ENCODE peak calls at places on chromosomes 6 and 20, in six cellular contexts. C, P, E, Y, T and K are unnamed samples.

GRCh38 chr6:90121982-90122381 is 174.7 kb downstream of the BACH2 start:
- DNase-seq in C (no peak), T (no peak), P (no peak), E (no peak), Y (no peak), K (no peak)

GRCh38 chr6:144346719-144347446 is 61.7 kb downstream of the UTRN start:
- DNase-seq in P (no peak), Y (no peak), C (no peak), T (no peak), E (no peak), K (no peak)

GRCh38 chr6:148044921-148045320 is 297.7 kb upstream of the SASH1 start:
- DNase-seq in Y (no peak), P (no peak), C (no peak), E (no peak), T (no peak), K (no peak)

GRCh38 chr6:132525866-132526265 is 12.2 kb upstream of the TAAR9 start:
- DNase-seq in Y (no peak), P (no peak), T (no peak), E (no peak), C (no peak), K (no peak)

GRCh38 chr20:18506744-18507143 is 996 bp upstream of the SEC23B start:
- DNase-seq in P (peak; percentile 21), C (no peak), T (no peak), Y (no peak), E (no peak), K (peak; percentile 38)

GRCh38 chr20:46898433-46898832 is 3.8 kb downstream of the EYA2 start:
- DNase-seq in C (no peak), T (no peak), E (no peak), Y (no peak), P (no peak), K (no peak)

GRCh38 chr20:25984933-25985332 is 288.3 kb upstream of the ZNF337 start:
- DNase-seq in Y (no peak), T (no peak), P (peak; percentile 23), C (no peak), E (no peak), K (no peak)

GRCh38 chr6:106417572-106418147 is 57.1 kb downstream of the CRYBG1 start:
- DNase-seq in C (no peak), E (no peak), P (no peak), Y (no peak), T (no peak), K (no peak)

GRCh38 chr6:1841131-1841530 is 231.4 kb downstream of the FOXC1 start:
- DNase-seq in E (no peak), P (no peak), C (no peak), T (no peak), Y (no peak), K (no peak)

GRCh38 chr6:138814179-138814834 is 18.4 kb downstream of the ECT2L start:
- DNase-seq in E (no peak), Y (peak; percentile 93), P (no peak), C (no peak), T (no peak), K (no peak)

GRCh38 chr6:32973934-32974333 is 5.5 kb downstream of the BRD2 start:
- DNase-seq in T (no peak), Y (no peak), E (no peak), C (peak; percentile 54), P (peak; percentile 60), K (peak; percentile 48)

GRCh38 chr6:119234941-119235340 is 114.6 kb downstream of the MAN1A1 start:
- DNase-seq in Y (no peak), T (no peak), E (no peak), C (no peak), P (no peak), K (no peak)

GRCh38 chr20:37741055-37741454 is 47.2 kb downstream of the CTNNBL1 start:
- DNase-seq in C (no peak), P (no peak), Y (peak; percentile 33), E (no peak), T (no peak), K (no peak)

GRCh38 chr6:53287336-53288225 is 61.2 kb downstream of the ELOVL5 start:
- DNase-seq in C (no peak), T (no peak), P (no peak), Y (no peak), E (no peak), K (no peak)

GRCh38 chr6:90293319-90293937 is 3.2 kb downstream of the BACH2 start:
- DNase-seq in P (no peak), E (no peak), C (peak; percentile 36), T (no peak), Y (no peak), K (no peak)

GRCh38 chr6:117449549-117450439 is 24.1 kb upstream of the ROS1 start:
- DNase-seq in Y (peak; percentile 66), E (peak; percentile 12), C (peak; percentile 21), P (peak; percentile 70), T (no peak), K (peak; percentile 40)

GRCh38 chr6:133609404-133610270 is 279.3 kb upstream of the TCF21 start:
- DNase-seq in T (no peak), P (peak; percentile 13), C (no peak), E (no peak), Y (peak; percentile 88), K (no peak)

GRCh38 chr6:32692019-32692418 is 25.6 kb upstream of the HLA-DQB1 start:
- DNase-seq in Y (peak; percentile 35), T (peak; percentile 2), P (peak; percentile 45), E (peak; percentile 50), C (no peak), K (no peak)

GRCh38 chr6:90219168-90219985 is 77.3 kb downstream of the BACH2 start:
- DNase-seq in Y (no peak), E (no peak), C (peak; percentile 64), P (peak; percentile 21), T (no peak), K (no peak)

GRCh38 chr6:119355157-119355556 is 5.6 kb upstream of the MAN1A1 start:
- DNase-seq in P (no peak), T (no peak), E (no peak), Y (no peak), C (no peak), K (no peak)

GRCh38 chr6:21898107-21898796 is 304.7 kb downstream of the SOX4 start:
- DNase-seq in P (no peak), Y (no peak), E (no peak), C (no peak), T (no peak), K (no peak)

GRCh38 chr6:13710552-13711383 is 867 bp downstream of the RANBP9 start:
- DNase-seq in C (peak; percentile 83), E (no peak), Y (peak; percentile 67), P (peak; percentile 74), T (no peak), K (peak; percentile 33)

GRCh38 chr6:69843189-69843588 is 23.2 kb upstream of the COL19A1 start:
- DNase-seq in P (no peak), C (no peak), T (no peak), E (no peak), Y (no peak), K (no peak)
- TF ChIP-seq GABPA in P (no peak), C (no peak), T (no peak), E (no peak), Y (no peak), K (no peak)

GRCh38 chr20:31713312-31714049 is 9.2 kb downstream of the BCL2L1 start:
- DNase-seq in E (no peak), C (no peak), T (no peak), Y (peak; percentile 81), P (no peak), K (no peak)
- H3K4me3 ChIP-seq in E (no peak overlapping the region), C (peak overlapping the region; percentile 17), T (no peak overlapping the region), Y (no peak overlapping the region), P (peak overlapping the region; percentile 4), K (no peak overlapping the region)

DNA sequence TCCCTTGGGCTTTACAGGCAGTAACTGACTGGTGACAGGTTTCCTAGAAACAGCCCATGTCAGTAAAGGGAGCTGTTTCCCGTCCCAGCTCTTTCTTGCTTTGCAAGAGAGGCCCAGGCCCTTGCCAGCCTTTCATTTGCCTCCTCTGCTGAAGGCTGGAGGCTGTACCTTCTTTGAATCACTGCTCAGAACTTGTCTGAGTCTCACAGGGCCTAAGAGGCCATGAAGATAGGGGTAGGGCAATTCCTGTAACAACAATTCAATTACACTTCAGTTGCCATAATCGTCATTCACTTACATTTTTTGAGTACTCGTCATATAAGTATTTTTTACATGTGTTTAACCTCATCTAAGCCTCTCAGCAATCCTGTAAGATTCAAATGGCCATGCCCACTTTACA is 25.9 kb upstream of the MAFB start:
- DNase-seq in Y (no peak), T (no peak), E (no peak), P (no peak), C (no peak), K (no peak)
- TF ChIP-seq POLR2AphosphoS5 in Y (no peak), T (no peak), E (no peak), P (no peak), C (no peak), K (no peak)

DNA sequence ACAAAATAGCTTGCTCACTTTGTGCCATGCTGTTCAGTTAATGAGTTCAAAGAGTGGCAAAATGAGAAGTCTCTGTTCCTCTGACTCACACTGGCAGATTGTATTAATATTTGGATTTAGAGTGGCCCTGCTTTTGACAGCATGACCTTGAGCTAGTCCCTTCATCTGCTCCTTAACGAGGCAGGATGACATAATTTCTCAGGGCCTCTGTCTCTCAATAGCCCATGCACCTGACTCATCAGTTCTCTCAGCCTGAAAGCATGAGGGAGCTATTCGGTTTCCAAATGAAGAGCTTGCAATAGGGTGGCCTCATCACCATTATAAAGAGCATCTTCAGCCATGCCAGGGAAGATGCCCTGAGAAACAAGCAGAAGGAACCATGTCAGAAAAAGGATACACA is 38.2 kb downstream of the CAP2 start:
- DNase-seq in E (no peak), Y (peak; percentile 20), T (no peak), P (no peak), C (no peak), K (no peak)
- TF ChIP-seq GABPA in E (no peak), Y (no peak), T (no peak), P (no peak), C (no peak), K (no peak)

GRCh38 chr20:50794181-50794845 is 548 bp upstream of the BCAS4 start:
- DNase-seq in P (no peak), E (no peak), T (no peak), Y (no peak), C (no peak), K (no peak)
- H3K4me3 ChIP-seq in P (peak overlapping the region; percentile 62), E (peak overlapping the region; percentile 72), T (peak overlapping the region; percentile 1), Y (no peak overlapping the region), C (peak overlapping the region; percentile 75), K (peak overlapping the region; percentile 37)